ENCODE peak calls at places on chromosomes 7 and 10, in ten cellular contexts. B is hypothalamus; L is NCI-H1930; R is GM12865; X is SJSA1; W is fibroblast of the conjunctiva; Z is ACHN; Q is pancreas; G is stimulated activated CD4-positive, alpha-beta T cell treated with anti-CD3 and anti-CD28 coated beads, Interleukin-1b, Interleukin-23, amount 100 ng/mL, for 24 hours; F is activated naive CD4-positive, alpha-beta T cell. M is an unnamed sample.

GRCh38 chr7:27774717-27775328 is 34.9 kb downstream of the TAX1BP1 start:
- DNase-seq in Z (peak; percentile 19), Q (no peak), W (peak; percentile 39), L (no peak), F (no peak), G (no peak), R (no peak), B (no peak), X (peak; percentile 28), M (no peak)

GRCh38 chr7:70710651-70711050 is 421.3 kb upstream of the GALNT17 start:
- DNase-seq in G (no peak), B (no peak), L (no peak), R (no peak), X (no peak), F (no peak), Q (no peak), W (no peak), Z (no peak), M (no peak)

GRCh38 chr10:102743078-102743587 is 615 bp upstream of the WBP1L start:
- DNase-seq in Q (no peak), Z (no peak), X (no peak), B (no peak), L (no peak), F (no peak), G (no peak), R (no peak), W (no peak), M (no peak)

GRCh38 chr10:107383357-107383756 is 218.9 kb upstream of the SORCS1 start:
- DNase-seq in W (no peak), L (no peak), G (no peak), B (no peak), Z (no peak), Q (no peak), X (no peak), R (no peak), F (no peak), M (no peak)

GRCh38 chr7:36894190-36894589 is 169.9 kb upstream of the AOAH start:
- DNase-seq in G (no peak), F (no peak), Q (no peak), L (no peak), Z (no peak), B (no peak), X (no peak), R (peak; percentile 14), W (no peak), M (peak; percentile 7)

GRCh38 chr10:100519321-100520051 is at the start of gene SEC31B:
- DNase-seq in G (no peak), W (no peak), X (no peak), L (peak; percentile 41), Z (no peak), B (peak; percentile 39), F (no peak), Q (peak; percentile 26), R (no peak), M (peak; percentile 69)

GRCh38 chr7:1360521-1360971 is 98.7 kb downstream of the MICALL2 start:
- DNase-seq in G (no peak), F (no peak), Z (no peak), W (no peak), R (no peak), L (no peak), X (no peak), Q (no peak), B (no peak), M (no peak)

GRCh38 chr10:127983701-127984100 is 76.8 kb downstream of the PTPRE start:
- DNase-seq in F (no peak), Z (no peak), Q (no peak), B (no peak), W (no peak), L (no peak), R (no peak), G (no peak), X (no peak), M (no peak)

GRCh38 chr7:100681491-100682227 is 8.1 kb downstream of the GNB2 start:
- DNase-seq in F (no peak), R (no peak), L (no peak), X (no peak), G (no peak), B (no peak), W (no peak), Q (no peak), Z (no peak), M (no peak)

GRCh38 chr7:123054357-123055133 is 59.0 kb upstream of the TAS2R16 start:
- DNase-seq in X (no peak), W (no peak), F (no peak), G (no peak), Q (peak; percentile 7), L (no peak), R (peak; percentile 13), B (no peak), Z (no peak), M (peak; percentile 37)

GRCh38 chr10:71389768-71390434 is 6.8 kb upstream of the CDH23 start:
- DNase-seq in L (no peak), G (no peak), R (no peak), W (no peak), B (no peak), Q (no peak), X (no peak), F (no peak), Z (no peak), M (no peak)

GRCh38 chr10:5573968-5574641 is 49.3 kb downstream of the CALML3 start:
- DNase-seq in B (no peak), F (no peak), Z (no peak), X (no peak), Q (no peak), L (no peak), W (no peak), G (no peak), R (peak; percentile 18), M (no peak)